ENCODE peak calls at places on chromosome 2, in eight cellular contexts. One of them, this sample, is unnamed.

GRCh38 chr2:217573565-217573964 is 429.2 kb downstream of the TNS1 start:
- DNase-seq in GM23338: no peak
- DNase-seq in HCT116: no peak
- DNase-seq in transverse colon: no peak
- DNase-seq in SK-N-SH: no peak
- DNase-seq in endothelial cell of umbilical vein: no peak
- DNase-seq in suprapubic skin: no peak
- DNase-seq in sigmoid colon: no peak
- DNase-seq in this sample: no peak

GRCh38 chr2:75047907-75048625 is 89.6 kb downstream of the POLE4 start:
- DNase-seq in GM23338: no peak
- DNase-seq in HCT116: no peak
- DNase-seq in transverse colon: no peak
- DNase-seq in SK-N-SH: no peak
- DNase-seq in endothelial cell of umbilical vein: no peak
- DNase-seq in suprapubic skin: no peak
- DNase-seq in sigmoid colon: no peak
- DNase-seq in this sample: no peak

GRCh38 chr2:178514664-178515063 is 34.4 kb downstream of the PLEKHA3 start:
- DNase-seq in GM23338: no peak
- DNase-seq in HCT116: no peak
- DNase-seq in transverse colon: no peak
- DNase-seq in SK-N-SH: no peak
- DNase-seq in endothelial cell of umbilical vein: no peak
- DNase-seq in suprapubic skin: no peak
- DNase-seq in sigmoid colon: no peak
- DNase-seq in this sample: no peak

GRCh38 chr2:186714611-186715010 is 20.8 kb downstream of the FAM171B start:
- DNase-seq in GM23338: no peak
- DNase-seq in HCT116: no peak
- DNase-seq in transverse colon: no peak
- DNase-seq in SK-N-SH: no peak
- DNase-seq in endothelial cell of umbilical vein: no peak
- DNase-seq in suprapubic skin: no peak
- DNase-seq in sigmoid colon: no peak
- DNase-seq in this sample: no peak

GRCh38 chr2:240623531-240624010 is 1.7 kb upstream of the GPR35 start:
- DNase-seq in GM23338: no peak
- DNase-seq in HCT116: no peak
- DNase-seq in transverse colon: no peak
- DNase-seq in SK-N-SH: no peak
- DNase-seq in endothelial cell of umbilical vein: no peak
- DNase-seq in suprapubic skin: no peak
- DNase-seq in sigmoid colon: no peak
- DNase-seq in this sample: no peak

GRCh38 chr2:235724964-235725603 is 231.2 kb downstream of the AGAP1 start:
- DNase-seq in GM23338: no peak
- DNase-seq in HCT116: no peak
- DNase-seq in transverse colon: peak; percentile 42
- DNase-seq in SK-N-SH: no peak
- DNase-seq in endothelial cell of umbilical vein: no peak
- DNase-seq in suprapubic skin: peak; percentile 74
- DNase-seq in sigmoid colon: peak; percentile 95
- DNase-seq in this sample: no peak

GRCh38 chr2:226526731-226527130 is 272.9 kb downstream of the IRS1 start:
- DNase-seq in GM23338: no peak
- DNase-seq in HCT116: no peak
- DNase-seq in transverse colon: no peak
- DNase-seq in SK-N-SH: no peak
- DNase-seq in endothelial cell of umbilical vein: no peak
- DNase-seq in suprapubic skin: no peak
- DNase-seq in sigmoid colon: no peak
- DNase-seq in this sample: no peak

GRCh38 chr2:165144315-165144714 is 59.5 kb downstream of the SCN3A start:
- DNase-seq in GM23338: peak; percentile 51
- DNase-seq in HCT116: no peak
- DNase-seq in transverse colon: no peak
- DNase-seq in SK-N-SH: no peak
- DNase-seq in endothelial cell of umbilical vein: no peak
- DNase-seq in suprapubic skin: no peak
- DNase-seq in sigmoid colon: no peak
- DNase-seq in this sample: no peak

GRCh38 chr2:240250150-240250984 is 109.9 kb upstream of the OTOS start:
- DNase-seq in GM23338: no peak
- DNase-seq in HCT116: no peak
- DNase-seq in transverse colon: no peak
- DNase-seq in SK-N-SH: no peak
- DNase-seq in endothelial cell of umbilical vein: no peak
- DNase-seq in suprapubic skin: no peak
- DNase-seq in sigmoid colon: peak; percentile 61
- DNase-seq in this sample: no peak

GRCh38 chr2:144780983-144781382 is 261.1 kb upstream of the ZEB2 start:
- DNase-seq in GM23338: no peak
- DNase-seq in HCT116: no peak
- DNase-seq in transverse colon: no peak
- DNase-seq in SK-N-SH: no peak
- DNase-seq in endothelial cell of umbilical vein: no peak
- DNase-seq in suprapubic skin: no peak
- DNase-seq in sigmoid colon: no peak
- DNase-seq in this sample: no peak

GRCh38 chr2:854460-854859 is 96.2 kb upstream of the SNTG2 start:
- DNase-seq in GM23338: peak; percentile 88
- DNase-seq in HCT116: peak; percentile 36
- DNase-seq in transverse colon: peak; percentile 66
- DNase-seq in SK-N-SH: no peak
- DNase-seq in endothelial cell of umbilical vein: no peak
- DNase-seq in suprapubic skin: no peak
- DNase-seq in sigmoid colon: no peak
- DNase-seq in this sample: peak; percentile 95

GRCh38 chr2:8666581-8666980 is 15.3 kb upstream of the ID2 start:
- DNase-seq in GM23338: no peak
- DNase-seq in HCT116: no peak
- DNase-seq in transverse colon: no peak
- DNase-seq in SK-N-SH: no peak
- DNase-seq in endothelial cell of umbilical vein: no peak
- DNase-seq in suprapubic skin: no peak
- DNase-seq in sigmoid colon: no peak
- DNase-seq in this sample: no peak

GRCh38 chr2:69601179-69601612 is 42.3 kb downstream of the AAK1 start:
- DNase-seq in GM23338: no peak
- DNase-seq in HCT116: peak; percentile 61
- DNase-seq in transverse colon: no peak
- DNase-seq in SK-N-SH: no peak
- DNase-seq in endothelial cell of umbilical vein: peak; percentile 66
- DNase-seq in suprapubic skin: no peak
- DNase-seq in sigmoid colon: no peak
- DNase-seq in this sample: no peak

GRCh38 chr2:234970467-234970866 is 18.6 kb downstream of the SH3BP4 start:
- DNase-seq in GM23338: no peak
- DNase-seq in HCT116: no peak
- DNase-seq in transverse colon: no peak
- DNase-seq in SK-N-SH: no peak
- DNase-seq in endothelial cell of umbilical vein: peak; percentile 82
- DNase-seq in suprapubic skin: no peak
- DNase-seq in sigmoid colon: no peak
- DNase-seq in this sample: no peak

GRCh38 chr2:105329197-105329554 is 359 bp downstream of the TGFBRAP1 start:
- DNase-seq in GM23338: no peak
- DNase-seq in HCT116: no peak
- DNase-seq in transverse colon: no peak
- DNase-seq in SK-N-SH: no peak
- DNase-seq in endothelial cell of umbilical vein: no peak
- DNase-seq in suprapubic skin: no peak
- DNase-seq in sigmoid colon: peak; percentile 71
- DNase-seq in this sample: no peak

GRCh38 chr2:240820607-240821428 is 799 bp upstream of the KIF1A start:
- DNase-seq in GM23338: peak; percentile 83
- DNase-seq in HCT116: no peak
- DNase-seq in transverse colon: no peak
- DNase-seq in SK-N-SH: peak; percentile 78
- DNase-seq in endothelial cell of umbilical vein: no peak
- DNase-seq in suprapubic skin: no peak
- DNase-seq in sigmoid colon: no peak
- DNase-seq in this sample: peak; percentile 85

GRCh38 chr2:179377296-179377695 is 112.7 kb upstream of the SESTD1 start:
- DNase-seq in GM23338: no peak
- DNase-seq in HCT116: no peak
- DNase-seq in transverse colon: no peak
- DNase-seq in SK-N-SH: no peak
- DNase-seq in endothelial cell of umbilical vein: no peak
- DNase-seq in suprapubic skin: no peak
- DNase-seq in sigmoid colon: no peak
- DNase-seq in this sample: no peak

GRCh38 chr2:150883521-150883895 is 378.2 kb downstream of the RBM43 start:
- DNase-seq in GM23338: no peak
- DNase-seq in HCT116: no peak
- DNase-seq in transverse colon: no peak
- DNase-seq in SK-N-SH: no peak
- DNase-seq in endothelial cell of umbilical vein: no peak
- DNase-seq in suprapubic skin: no peak
- DNase-seq in sigmoid colon: no peak
- DNase-seq in this sample: no peak

GRCh38 chr2:28780496-28780895 is 28.9 kb downstream of the PPP1CB start:
- DNase-seq in GM23338: no peak
- DNase-seq in HCT116: no peak
- DNase-seq in transverse colon: no peak
- DNase-seq in SK-N-SH: no peak
- DNase-seq in endothelial cell of umbilical vein: no peak
- DNase-seq in suprapubic skin: no peak
- DNase-seq in sigmoid colon: no peak
- DNase-seq in this sample: no peak

GRCh38 chr2:179239194-179239593 is 25.4 kb downstream of the SESTD1 start:
- DNase-seq in GM23338: no peak
- DNase-seq in HCT116: peak; percentile 69
- DNase-seq in transverse colon: no peak
- DNase-seq in SK-N-SH: no peak
- DNase-seq in endothelial cell of umbilical vein: peak; percentile 39
- DNase-seq in suprapubic skin: no peak
- DNase-seq in sigmoid colon: no peak
- DNase-seq in this sample: no peak

GRCh38 chr2:98463081-98463481 is 18.4 kb downstream of the INPP4A start:
- DNase-seq in GM23338: no peak
- DNase-seq in HCT116: no peak
- DNase-seq in transverse colon: peak; percentile 49
- DNase-seq in SK-N-SH: no peak
- DNase-seq in endothelial cell of umbilical vein: no peak
- DNase-seq in suprapubic skin: no peak
- DNase-seq in sigmoid colon: peak; percentile 35
- DNase-seq in this sample: no peak

GRCh38 chr2:6915399-6915798 is 1.8 kb upstream of the RNF144A start:
- DNase-seq in GM23338: peak; percentile 35
- DNase-seq in HCT116: no peak
- DNase-seq in transverse colon: no peak
- DNase-seq in SK-N-SH: no peak
- DNase-seq in endothelial cell of umbilical vein: no peak
- DNase-seq in suprapubic skin: no peak
- DNase-seq in sigmoid colon: no peak
- DNase-seq in this sample: no peak
- H3K27ac ChIP-seq in GM23338: no peak overlapping the region
- H3K27ac ChIP-seq in HCT116: no peak overlapping the region
- H3K27ac ChIP-seq in transverse colon: no peak overlapping the region
- H3K27ac ChIP-seq in SK-N-SH: peak overlapping the region; percentile 59
- H3K27ac ChIP-seq in endothelial cell of umbilical vein: no peak overlapping the region
- H3K27ac ChIP-seq in suprapubic skin: no peak overlapping the region
- H3K27ac ChIP-seq in sigmoid colon: no peak overlapping the region
- H3K27ac ChIP-seq in this sample: no peak overlapping the region

DNA sequence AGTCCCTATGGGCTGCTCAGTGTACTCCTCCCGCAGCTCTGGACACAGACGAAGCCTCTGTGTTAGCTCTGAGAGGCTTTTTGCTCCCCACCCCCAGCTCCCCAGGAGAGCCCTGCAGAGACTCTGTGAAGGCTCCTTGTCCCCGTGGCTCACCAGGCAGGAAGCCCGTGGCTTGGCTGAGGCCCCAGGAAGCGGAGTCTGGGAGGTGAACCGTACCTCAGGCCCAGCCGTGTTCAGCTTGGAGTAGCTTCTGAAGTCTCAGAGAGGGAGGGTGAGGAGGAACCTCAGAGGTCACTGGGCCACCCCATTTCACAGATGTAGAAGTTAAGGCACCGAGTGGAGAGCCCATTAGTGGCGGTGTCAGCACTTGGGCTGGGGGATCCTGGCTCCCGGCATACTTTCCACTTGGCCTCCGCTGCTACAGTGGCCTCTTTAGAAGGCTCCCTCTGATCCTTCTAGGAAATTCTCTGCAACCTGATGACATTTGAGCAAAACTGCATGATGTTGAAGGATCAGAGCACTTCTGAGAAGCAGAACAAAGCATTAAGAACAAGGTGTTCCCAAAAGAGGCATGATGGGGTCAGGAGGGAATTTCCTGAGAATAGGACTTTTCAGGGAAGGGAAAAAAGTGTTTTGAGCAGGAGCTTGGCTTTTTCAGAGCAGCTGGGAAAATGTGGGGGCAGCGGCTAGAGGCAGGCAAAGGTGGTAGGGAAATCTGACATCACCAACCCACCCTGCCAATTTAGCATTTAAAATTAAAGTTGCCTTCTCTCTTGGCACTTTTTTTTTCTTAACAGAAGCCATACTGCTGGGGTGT is 79.1 kb downstream of the MCFD2 start:
- DNase-seq in GM23338: no peak
- DNase-seq in HCT116: no peak
- DNase-seq in transverse colon: no peak
- DNase-seq in SK-N-SH: no peak
- DNase-seq in endothelial cell of umbilical vein: no peak
- DNase-seq in suprapubic skin: peak; percentile 56
- DNase-seq in sigmoid colon: no peak
- DNase-seq in this sample: no peak
- TF ChIP-seq POLR2AphosphoS5 in GM23338: no peak
- TF ChIP-seq POLR2AphosphoS5 in HCT116: no peak
- TF ChIP-seq POLR2AphosphoS5 in transverse colon: no peak
- TF ChIP-seq POLR2AphosphoS5 in SK-N-SH: peak; percentile 17
- TF ChIP-seq POLR2AphosphoS5 in endothelial cell of umbilical vein: no peak
- TF ChIP-seq POLR2AphosphoS5 in suprapubic skin: no peak
- TF ChIP-seq POLR2AphosphoS5 in sigmoid colon: no peak
- TF ChIP-seq POLR2AphosphoS5 in this sample: no peak

DNA sequence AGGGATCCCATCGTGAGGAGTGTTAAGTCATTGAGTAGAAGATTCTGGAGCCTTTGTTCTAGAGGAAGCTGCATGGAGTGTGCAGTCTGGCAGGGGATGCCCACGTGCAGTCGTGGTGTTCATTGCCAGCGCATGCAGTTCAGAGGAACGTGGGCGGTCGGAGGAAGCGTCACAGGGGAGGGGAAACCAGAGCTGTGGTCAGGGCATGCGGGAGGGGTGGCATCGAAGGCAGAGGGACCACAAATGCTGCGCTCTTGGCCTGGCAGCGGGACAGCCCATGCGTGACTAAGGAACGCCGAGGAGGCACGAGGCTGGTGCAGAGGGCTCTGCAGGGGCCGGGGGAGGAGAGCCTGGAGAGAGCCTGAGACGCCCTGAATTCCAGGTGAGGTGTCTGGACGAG is 141.1 kb downstream of the KLHL29 start:
- DNase-seq in GM23338: no peak
- DNase-seq in HCT116: no peak
- DNase-seq in transverse colon: no peak
- DNase-seq in SK-N-SH: no peak
- DNase-seq in endothelial cell of umbilical vein: no peak
- DNase-seq in suprapubic skin: no peak
- DNase-seq in sigmoid colon: no peak
- DNase-seq in this sample: no peak
- H3K27ac ChIP-seq in GM23338: no peak overlapping the region
- H3K27ac ChIP-seq in HCT116: no peak overlapping the region
- H3K27ac ChIP-seq in transverse colon: no peak overlapping the region
- H3K27ac ChIP-seq in SK-N-SH: no peak overlapping the region
- H3K27ac ChIP-seq in endothelial cell of umbilical vein: no peak overlapping the region
- H3K27ac ChIP-seq in suprapubic skin: no peak overlapping the region
- H3K27ac ChIP-seq in sigmoid colon: peak overlapping the region; percentile 93
- H3K27ac ChIP-seq in this sample: no peak overlapping the region

GRCh38 chr2:204634564-204634963 is 89.3 kb downstream of the PARD3B start:
- DNase-seq in GM23338: no peak
- DNase-seq in HCT116: no peak
- DNase-seq in transverse colon: no peak
- DNase-seq in SK-N-SH: no peak
- DNase-seq in endothelial cell of umbilical vein: no peak
- DNase-seq in suprapubic skin: no peak
- DNase-seq in sigmoid colon: no peak
- DNase-seq in this sample: no peak
- TF ChIP-seq POLR2AphosphoS5 in GM23338: no peak
- TF ChIP-seq POLR2AphosphoS5 in HCT116: no peak
- TF ChIP-seq POLR2AphosphoS5 in transverse colon: no peak
- TF ChIP-seq POLR2AphosphoS5 in SK-N-SH: no peak
- TF ChIP-seq POLR2AphosphoS5 in endothelial cell of umbilical vein: no peak
- TF ChIP-seq POLR2AphosphoS5 in suprapubic skin: no peak
- TF ChIP-seq POLR2AphosphoS5 in sigmoid colon: no peak
- TF ChIP-seq POLR2AphosphoS5 in this sample: no peak